ENCODE peak calls at places on chromosomes 4 and X, in eight cellular contexts. B is neural crest cell; V is body of pancreas; U is lower leg skin; H is cardiac fibroblast; S is tibial artery; E is OCI-LY7; F is CD8-positive, alpha-beta T cell. A is an unnamed sample.

GRCh38 chrX:20531667-20532066 is 265.0 kb upstream of the RPS6KA3 start:
- DNase-seq in B (no peak), V (no peak), U (no peak), H (no peak), S (no peak), E (no peak), F (no peak), A (no peak)

GRCh38 chrX:46059316-46059715 is 485.9 kb downstream of the ZNF674 start:
- DNase-seq in B (no peak), V (no peak), U (no peak), H (no peak), S (no peak), E (no peak), F (no peak), A (no peak)

GRCh38 chr4:127165971-127166370 is 466.8 kb upstream of the INTU start:
- DNase-seq in B (no peak), V (no peak), U (no peak), H (no peak), S (no peak), E (no peak), F (no peak), A (no peak)

GRCh38 chr4:111717916-111718315 is 427.3 kb upstream of the FAM241A start:
- DNase-seq in B (no peak), V (no peak), U (no peak), H (no peak), S (no peak), E (no peak), F (no peak), A (no peak)

GRCh38 chrX:64977051-64977450 is 801 bp upstream of the ZC4H2 start:
- DNase-seq in B (no peak), V (no peak), U (no peak), H (no peak), S (no peak), E (no peak), F (no peak), A (no peak)

GRCh38 chr4:173318648-173319211 is 15.4 kb downstream of the HMGB2 start:
- DNase-seq in B (no peak), V (no peak), U (no peak), H (peak), S (no peak), E (peak), F (no peak), A (no peak)

GRCh38 chr4:32460972-32461371 is 1740.8 kb downstream of the PCDH7 start:
- DNase-seq in B (no peak), V (no peak), U (no peak), H (no peak), S (no peak), E (no peak), F (no peak), A (no peak)

GRCh38 chr4:6107114-6107791 is 89.0 kb upstream of the C4orf50 start:
- DNase-seq in B (no peak), V (no peak), U (peak), H (no peak), S (peak), E (no peak), F (no peak), A (no peak)

GRCh38 chrX:108511721-108512120 is 72.1 kb downstream of the COL4A5 start:
- DNase-seq in B (no peak), V (no peak), U (no peak), H (peak), S (no peak), E (no peak), F (no peak), A (no peak)

GRCh38 chrX:100373673-100374072 is 36.4 kb downstream of the PCDH19 start:
- DNase-seq in B (no peak), V (no peak), U (no peak), H (no peak), S (no peak), E (peak), F (no peak), A (no peak)

GRCh38 chrX:100363926-100364325 is 46.1 kb downstream of the PCDH19 start:
- DNase-seq in B (peak), V (no peak), U (no peak), H (no peak), S (no peak), E (no peak), F (no peak), A (no peak)

DNA sequence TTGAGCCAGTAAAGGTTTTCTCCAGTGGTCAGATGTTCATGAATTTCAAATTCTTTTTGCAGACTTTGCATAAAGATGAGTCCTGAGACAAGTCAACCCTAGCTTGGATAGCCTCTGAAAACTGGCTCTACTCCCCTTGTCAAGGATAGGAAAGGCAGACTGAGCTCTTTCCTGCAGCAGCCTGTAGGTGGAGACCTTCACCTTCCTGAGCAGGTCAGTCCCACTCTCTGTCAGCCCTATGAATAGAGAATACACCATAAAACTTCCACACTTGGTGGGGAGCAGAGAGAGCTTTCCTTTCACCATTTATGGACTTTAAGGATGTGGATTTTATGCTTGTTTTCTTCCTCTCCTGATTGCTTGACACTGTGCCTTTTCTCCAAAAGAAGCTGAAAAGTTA is 41.9 kb downstream of the PCDH19 start:
- DNase-seq in B (peak), V (no peak), U (no peak), H (peak), S (no peak), E (peak), F (no peak), A (peak)
- TF ChIP-seq CTCF in B (peak), V (peak), U (no peak), H (no peak), S (no peak), E (peak), F (no peak), A (no peak)

DNA sequence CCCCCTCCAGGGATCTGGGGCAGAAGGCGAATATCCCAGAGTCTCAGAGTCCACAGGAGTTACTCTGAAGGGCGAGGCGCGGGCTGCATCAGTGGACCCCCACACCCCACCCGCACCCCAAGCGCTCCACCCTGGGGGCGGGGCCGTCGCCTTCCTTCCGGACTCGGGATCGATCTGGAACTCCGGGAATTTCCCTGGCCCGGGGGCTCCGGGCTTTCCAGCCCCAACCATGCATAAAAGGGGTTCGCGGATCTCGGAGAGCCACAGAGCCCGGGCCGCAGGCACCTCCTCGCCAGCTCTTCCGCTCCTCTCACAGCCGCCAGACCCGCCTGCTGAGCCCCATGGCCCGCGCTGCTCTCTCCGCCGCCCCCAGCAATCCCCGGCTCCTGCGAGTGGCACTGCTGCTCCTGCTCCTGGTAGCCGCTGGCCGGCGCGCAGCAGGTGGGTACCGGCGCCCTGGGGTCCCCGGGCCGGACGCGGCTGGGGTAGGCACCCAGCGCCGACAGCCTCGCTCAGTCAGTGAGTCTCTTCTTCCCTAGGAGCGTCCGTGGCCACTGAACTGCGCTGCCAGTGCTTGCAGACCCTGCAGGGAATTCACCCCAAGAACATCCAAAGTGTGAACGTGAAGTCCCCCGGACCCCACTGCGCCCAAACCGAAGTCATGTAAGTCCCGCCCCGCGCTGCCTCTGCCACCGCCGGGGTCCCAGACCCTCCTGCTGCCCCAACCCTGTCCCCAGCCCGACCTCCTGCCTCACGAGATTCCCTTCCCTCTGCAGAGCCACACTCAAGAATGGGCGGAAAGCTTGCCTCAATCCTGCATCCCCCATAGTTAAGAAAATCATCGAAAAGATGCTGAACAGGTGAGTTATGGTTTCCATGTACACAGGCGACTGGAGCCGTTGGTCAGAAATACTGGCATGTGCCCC is at the start of gene CXCL1:
- DNase-seq in B (peak), V (peak), U (no peak), H (peak), S (peak), E (no peak), F (no peak), A (no peak)
- TF ChIP-seq CTCF in B (no peak), V (no peak), U (no peak), H (no peak), S (no peak), E (no peak), F (no peak), A (no peak)

DNA sequence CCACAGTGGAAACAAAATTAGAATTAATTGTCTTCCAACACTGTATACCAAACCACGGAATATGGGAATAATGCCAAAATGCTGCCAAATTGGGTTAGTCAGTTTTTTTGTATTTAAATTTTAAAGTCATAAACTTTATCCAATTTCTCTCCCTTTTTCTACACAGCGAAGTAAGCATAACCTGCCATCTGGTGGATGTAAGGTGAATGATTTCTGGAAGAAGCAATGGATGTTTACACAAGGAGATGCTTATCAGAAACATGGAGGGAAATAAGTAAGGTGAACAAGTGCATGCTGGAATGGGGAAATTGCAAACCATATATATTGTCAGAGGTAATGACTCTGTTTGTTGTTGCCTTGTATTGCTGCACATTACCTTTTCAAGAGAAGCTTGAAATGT is 691.9 kb downstream of the TECRL start:
- DNase-seq in B (no peak), V (no peak), U (no peak), H (peak), S (no peak), E (no peak), F (no peak), A (no peak)
- TF ChIP-seq CTCF in B (peak), V (no peak), U (no peak), H (no peak), S (no peak), E (peak), F (no peak), A (no peak)

GRCh38 chr4:139689093-139689722 is 23.6 kb downstream of the MGST2 start:
- DNase-seq in B (no peak), V (no peak), U (peak), H (peak), S (no peak), E (no peak), F (no peak), A (no peak)

GRCh38 chr4:139686988-139687387 is 21.4 kb downstream of the MGST2 start:
- DNase-seq in B (no peak), V (no peak), U (no peak), H (no peak), S (no peak), E (no peak), F (no peak), A (no peak)

GRCh38 chr4:139694522-139694921 is 28.9 kb downstream of the MGST2 start:
- DNase-seq in B (no peak), V (no peak), U (no peak), H (no peak), S (no peak), E (no peak), F (no peak), A (no peak)

GRCh38 chr4:139696491-139696890 is 30.9 kb downstream of the MGST2 start:
- DNase-seq in B (no peak), V (no peak), U (no peak), H (no peak), S (no peak), E (no peak), F (no peak), A (no peak)

GRCh38 chr4:139692300-139693012 is 26.8 kb downstream of the MGST2 start:
- DNase-seq in B (no peak), V (no peak), U (peak), H (no peak), S (no peak), E (no peak), F (no peak), A (no peak)
- TF ChIP-seq CTCF in B (peak), V (peak), U (no peak), H (peak), S (no peak), E (no peak), F (no peak), A (no peak)

GRCh38 chr4:179625391-179625790 is 2183.2 kb upstream of the AGA start:
- DNase-seq in B (no peak), V (no peak), U (no peak), H (peak), S (no peak), E (no peak), F (no peak), A (no peak)
- TF ChIP-seq CTCF in B (no peak), V (no peak), U (no peak), H (no peak), S (no peak), E (no peak), F (no peak), A (no peak)

DNA sequence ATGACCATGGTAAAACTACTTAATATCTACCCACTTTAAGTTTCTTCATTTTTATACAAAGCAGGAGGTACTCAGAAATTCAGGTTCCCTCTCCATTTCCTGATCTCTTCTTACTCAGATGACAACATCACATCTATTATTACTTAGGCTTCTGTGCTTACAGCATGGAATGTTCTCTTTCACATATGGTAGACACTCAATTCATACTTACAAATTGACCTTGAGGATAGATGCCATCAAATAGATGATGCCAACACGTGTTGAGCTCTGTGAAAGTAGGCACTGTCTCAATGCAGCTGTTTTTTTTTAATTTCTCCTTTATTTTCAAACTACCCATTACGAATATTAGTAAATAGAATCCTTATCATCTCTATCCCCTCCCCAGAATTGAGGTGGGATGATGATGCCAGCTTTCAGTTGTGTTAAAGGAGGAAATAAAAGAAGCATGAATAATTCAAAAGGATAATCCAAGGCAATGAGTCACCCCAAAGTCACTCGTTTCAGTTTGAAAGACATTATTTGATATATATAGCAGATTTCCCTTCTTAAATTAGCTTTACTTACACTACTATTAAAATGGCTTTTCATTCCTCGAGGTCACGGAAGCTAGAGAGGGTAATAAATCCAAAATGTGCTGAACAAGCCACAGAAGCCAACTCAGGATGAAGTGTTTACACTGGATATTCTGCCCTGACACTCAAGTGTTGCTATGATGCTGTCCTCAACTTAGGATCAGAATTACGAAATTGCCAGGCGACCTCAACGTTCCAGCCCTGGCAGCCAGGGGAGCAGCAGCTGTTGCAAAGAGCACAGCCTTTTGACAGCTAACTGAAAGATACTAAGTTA is 124.2 kb upstream of the EOLA2 start:
- DNase-seq in B (no peak), V (no peak), U (no peak), H (peak), S (peak), E (no peak), F (no peak), A (no peak)
- TF ChIP-seq CTCF in B (no peak), V (no peak), U (no peak), H (peak), S (peak), E (no peak), F (no peak), A (no peak)

GRCh38 chr4:82569727-82570126 is 7.9 kb upstream of the TMEM150C start:
- DNase-seq in B (no peak), V (no peak), U (no peak), H (no peak), S (no peak), E (no peak), F (no peak), A (no peak)
- TF ChIP-seq CTCF in B (no peak), V (no peak), U (no peak), H (no peak), S (no peak), E (no peak), F (no peak), A (no peak)

DNA sequence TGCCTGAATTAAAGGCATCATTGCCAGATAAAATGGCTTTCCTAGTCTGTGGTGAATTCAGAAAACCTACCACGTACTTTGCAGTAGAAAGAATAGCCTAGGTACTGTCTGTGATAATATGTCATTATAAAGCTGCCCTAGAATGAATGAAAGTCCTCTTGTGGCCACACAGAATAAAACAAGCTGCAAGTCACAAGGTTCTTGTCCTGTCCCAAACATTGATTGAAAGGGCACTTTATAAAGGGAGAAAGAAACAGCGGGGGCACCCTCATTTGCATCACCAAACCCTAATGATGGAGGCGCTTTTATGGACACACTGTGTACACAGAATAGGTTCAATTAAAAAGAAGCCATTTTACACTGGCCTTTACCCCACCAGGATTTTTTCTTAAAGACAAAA is 364.8 kb downstream of the AFF2 start:
- DNase-seq in B (no peak), V (no peak), U (no peak), H (no peak), S (no peak), E (peak), F (no peak), A (no peak)
- TF ChIP-seq CTCF in B (no peak), V (no peak), U (no peak), H (no peak), S (no peak), E (peak), F (no peak), A (no peak)